ENCODE peak calls at places on chromosomes 4 and X, in nine cellular contexts. V is neural progenitor cell, A is A549, E is mesenchymal stem cell, X is IMR-90, O is fibroblast of lung, I is K562, H is MM.1S, G is DND-41. N is an unnamed sample.
A peak's percentile ranks its signal among the peaks of the same experiment; 100 is the strongest.

GRCh38 chr4:20137176-20137575 is 114.5 kb upstream of the SLIT2 start:
- DNase-seq in V (no peak), A (no peak), E (peak; percentile 79), X (peak; percentile 68), O (peak; percentile 7), I (no peak), H (no peak), G (peak; percentile 7), N (no peak)

GRCh38 chr4:18042754-18043153 is 21.2 kb upstream of the LCORL start:
- DNase-seq in V (peak; percentile 4), A (no peak), E (no peak), X (no peak), O (no peak), I (no peak), H (no peak), G (no peak), N (peak; percentile 61)

GRCh38 chrX:134542485-134542884 is 82.5 kb downstream of the HPRT1 start:
- DNase-seq in V (no peak), A (no peak), E (peak; percentile 73), X (peak; percentile 70), O (peak; percentile 80), I (no peak), H (no peak), G (peak; percentile 63), N (peak; percentile 61)

GRCh38 chrX:130793966-130794365 is 109.0 kb downstream of the ENOX2 start:
- DNase-seq in V (no peak), A (no peak), E (no peak), X (no peak), O (no peak), I (no peak), H (no peak), G (no peak), N (no peak)

GRCh38 chr4:40669504-40669903 is 39.8 kb upstream of the RBM47 start:
- DNase-seq in V (no peak), A (no peak), E (no peak), X (no peak), O (no peak), I (no peak), H (no peak), G (no peak), N (no peak)

GRCh38 chr4:142435599-142436235 is 410.4 kb downstream of the INPP4B start:
- DNase-seq in V (peak; percentile 83), A (no peak), E (peak; percentile 8), X (no peak), O (no peak), I (no peak), H (no peak), G (peak; percentile 72), N (no peak)

GRCh38 chr4:26061248-26061986 is 147.4 kb downstream of the SMIM20 start:
- DNase-seq in V (peak; percentile 73), A (peak; percentile 15), E (peak; percentile 59), X (peak; percentile 60), O (peak; percentile 52), I (peak; percentile 54), H (no peak), G (peak; percentile 11), N (peak; percentile 82)

GRCh38 chr4:112978691-112979472 is 70.6 kb upstream of the ANK2 start:
- DNase-seq in V (no peak), A (no peak), E (no peak), X (peak; percentile 6), O (peak; percentile 2), I (no peak), H (no peak), G (no peak), N (no peak)

GRCh38 chr4:86840858-86841257 is 8.3 kb downstream of the SLC10A6 start:
- DNase-seq in V (no peak), A (no peak), E (no peak), X (peak; percentile 44), O (no peak), I (no peak), H (no peak), G (no peak), N (no peak)

GRCh38 chrX:119218198-119218597 is 17.9 kb upstream of the PGRMC1 start:
- DNase-seq in V (no peak), A (no peak), E (no peak), X (peak; percentile 15), O (peak; percentile 36), I (peak; percentile 21), H (no peak), G (no peak), N (peak; percentile 53)

GRCh38 chrX:350148-350533 is 31.5 kb upstream of the GTPBP6 start:
- DNase-seq in V (no peak), A (no peak), E (no peak), X (no peak), O (no peak), I (no peak), H (no peak), G (no peak), N (no peak)

GRCh38 chr4:5927116-5927515 is 34.2 kb upstream of the CRMP1 start:
- DNase-seq in V (no peak), A (no peak), E (no peak), X (no peak), O (no peak), I (no peak), H (no peak), G (no peak), N (peak; percentile 75)

GRCh38 chrX:9019151-9019550 is 14.8 kb downstream of the FAM9B start:
- DNase-seq in V (no peak), A (no peak), E (no peak), X (peak; percentile 3), O (no peak), I (no peak), H (no peak), G (no peak), N (no peak)

GRCh38 chr4:169270810-169271691 is at the start of gene SH3RF1:
- DNase-seq in V (peak; percentile 92), A (peak; percentile 52), E (peak; percentile 90), X (peak; percentile 82), O (peak; percentile 85), I (peak; percentile 51), H (peak; percentile 74), G (peak; percentile 70), N (peak; percentile 46)

GRCh38 chr4:156946508-156947197 is 24.9 kb downstream of the PDGFC start:
- DNase-seq in V (no peak), A (peak; percentile 18), E (peak; percentile 99), X (peak; percentile 99), O (peak; percentile 98), I (no peak), H (no peak), G (no peak), N (no peak)

GRCh38 chr4:182576609-182577289 is 333.5 kb downstream of the TENM3 start:
- DNase-seq in V (peak; percentile 33), A (no peak), E (no peak), X (peak; percentile 65), O (no peak), I (no peak), H (no peak), G (no peak), N (no peak)

GRCh38 chr4:106358899-106359298 is 9.7 kb downstream of the GIMD1 start:
- DNase-seq in V (no peak), A (no peak), E (peak; percentile 17), X (peak; percentile 77), O (no peak), I (no peak), H (no peak), G (no peak), N (no peak)

GRCh38 chr4:77600521-77601451 is 4.8 kb upstream of the CXCL13 start:
- DNase-seq in V (peak; percentile 64), A (peak; percentile 42), E (peak; percentile 32), X (peak; percentile 29), O (peak; percentile 52), I (peak; percentile 58), H (peak; percentile 53), G (peak; percentile 27), N (peak; percentile 57)

GRCh38 chr4:15131551-15131950 is 129.3 kb downstream of the CPEB2 start:
- DNase-seq in V (no peak), A (peak; percentile 22), E (no peak), X (no peak), O (no peak), I (no peak), H (no peak), G (no peak), N (no peak)

GRCh38 chr4:182752158-182752910 is 164.9 kb downstream of the DCTD start:
- DNase-seq in V (peak; percentile 45), A (no peak), E (peak; percentile 49), X (peak; percentile 83), O (no peak), I (no peak), H (no peak), G (no peak), N (no peak)

DNA sequence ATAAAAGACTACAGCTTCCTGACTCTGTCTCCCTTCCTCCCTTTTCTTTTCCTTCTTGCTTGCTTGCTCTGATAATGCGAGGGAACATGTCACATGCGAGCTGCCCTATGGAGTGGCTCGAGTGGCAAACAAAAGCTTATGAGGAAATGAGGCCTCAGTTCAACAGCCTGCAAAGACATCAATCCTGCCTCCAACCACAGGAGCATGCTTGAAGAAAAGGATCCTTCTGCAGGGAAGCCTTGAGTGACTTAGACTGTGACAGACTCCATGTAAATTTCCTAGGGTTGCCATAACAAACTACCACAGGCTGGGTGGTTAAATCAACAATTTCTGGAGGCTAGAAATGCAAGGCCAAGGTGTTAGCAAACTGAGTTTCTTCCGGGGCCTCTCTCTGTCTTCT is 152.5 kb downstream of the NR3C2 start:
- DNase-seq in V (no peak), A (no peak), E (no peak), X (no peak), O (no peak), I (no peak), H (no peak), G (no peak), N (no peak)
- H3K4me1 ChIP-seq in V (peaks cover 5% of the 10 kb centered on the region), A (no peaks in the 10 kb centered on the region), E (peaks cover 3% of the 10 kb centered on the region), X (no peaks in the 10 kb centered on the region), O (no peaks in the 10 kb centered on the region), I (no peaks in the 10 kb centered on the region), H (no peaks in the 10 kb centered on the region), G (no peaks in the 10 kb centered on the region), N (no peaks in the 10 kb centered on the region)

GRCh38 chrX:29659911-29660310 is 555.5 kb upstream of the MAGEB2 start:
- DNase-seq in V (no peak), A (no peak), E (no peak), X (no peak), O (no peak), I (no peak), H (no peak), G (no peak), N (no peak)
- H3K4me2 ChIP-seq in V (no peak overlapping the region), A (no peak overlapping the region), E (no peak overlapping the region), X (no peak overlapping the region), O (no peak overlapping the region), I (no peak overlapping the region), H (no peak overlapping the region), G (no peak overlapping the region), N (no peak overlapping the region)

GRCh38 chrX:71221145-71221544 is 1.9 kb upstream of the GJB1 start:
- DNase-seq in V (no peak), A (no peak), E (no peak), X (no peak), O (no peak), I (no peak), H (no peak), G (no peak), N (no peak)
- H3K27ac ChIP-seq in V (no peak overlapping the region), A (no peak overlapping the region), E (no peak overlapping the region), X (no peak overlapping the region), O (no peak overlapping the region), I (no peak overlapping the region), H (no peak overlapping the region), G (no peak overlapping the region), N (no peak overlapping the region)

DNA sequence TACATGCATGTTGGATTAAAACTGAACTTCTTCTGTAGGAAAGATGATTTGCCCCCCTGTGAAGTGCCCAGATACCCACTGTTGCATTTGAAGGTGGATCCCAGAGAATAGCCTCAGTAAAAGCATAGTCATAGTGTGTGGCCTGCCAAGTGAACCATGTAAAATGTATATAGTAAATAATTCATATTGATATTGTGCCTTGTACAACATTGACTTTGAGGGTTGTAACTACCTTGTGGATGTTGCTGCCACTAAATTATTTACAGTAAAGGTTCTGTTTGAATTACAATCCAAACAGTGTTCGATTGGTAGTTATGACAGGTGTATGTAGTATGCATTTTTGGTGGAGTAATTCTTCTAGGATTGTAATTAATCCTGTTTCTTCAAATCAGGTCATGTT is 19.2 kb downstream of the TMEM131L start:
- DNase-seq in V (no peak), A (no peak), E (no peak), X (no peak), O (no peak), I (no peak), H (no peak), G (no peak), N (no peak)
- H3K4me1 ChIP-seq in V (peaks cover 37% of the 10 kb centered on the region), A (peaks cover 23% of the 10 kb centered on the region), E (peaks cover 26% of the 10 kb centered on the region), X (peaks cover 28% of the 10 kb centered on the region), O (peaks cover 31% of the 10 kb centered on the region), I (peaks cover 14% of the 10 kb centered on the region), H (no peaks in the 10 kb centered on the region), G (peaks cover 92% of the 10 kb centered on the region), N (peaks cover 21% of the 10 kb centered on the region)